ENCODE peak calls at places on chromosomes 6 and 20, in five cellular contexts. One of them, this sample, is unnamed. For H3K36me3 and H3K4me1, the result is how much of the 10 kb centered on the place peaks cover.

GRCh38 chr20:47875302-47876025 is 90.2 kb upstream of the SULF2 start:
- DNase-seq in H1: no peak
- DNase-seq in heart left ventricle: no peak
- DNase-seq in right lobe of liver: no peak
- DNase-seq in transverse colon: no peak
- DNase-seq in this sample: no peak

GRCh38 chr6:34248198-34248726 is 544 bp downstream of the SMIM29 start:
- DNase-seq in heart left ventricle: peak
- DNase-seq in H1: peak
- DNase-seq in transverse colon: peak
- DNase-seq in right lobe of liver: peak
- DNase-seq in this sample: peak

GRCh38 chr20:31496761-31497295 is 17.4 kb upstream of the HM13 start:
- DNase-seq in H1: no peak
- DNase-seq in right lobe of liver: peak
- DNase-seq in heart left ventricle: peak
- DNase-seq in transverse colon: peak
- DNase-seq in this sample: no peak

GRCh38 chr20:49813305-49813974 is 812 bp downstream of the SLC9A8 start:
- DNase-seq in right lobe of liver: no peak
- DNase-seq in heart left ventricle: no peak
- DNase-seq in transverse colon: no peak
- DNase-seq in H1: no peak
- DNase-seq in this sample: no peak

GRCh38 chr6:131762984-131763383 is 44.8 kb upstream of the ENPP1 start:
- DNase-seq in heart left ventricle: no peak
- DNase-seq in transverse colon: no peak
- DNase-seq in right lobe of liver: no peak
- DNase-seq in H1: no peak
- DNase-seq in this sample: no peak

GRCh38 chr6:157405986-157406385 is 25.0 kb downstream of the ZDHHC14 start:
- DNase-seq in H1: no peak
- DNase-seq in heart left ventricle: no peak
- DNase-seq in right lobe of liver: no peak
- DNase-seq in transverse colon: no peak
- DNase-seq in this sample: no peak

GRCh38 chr6:399785-400517 is 8.4 kb downstream of the IRF4 start:
- DNase-seq in transverse colon: no peak
- DNase-seq in right lobe of liver: no peak
- DNase-seq in heart left ventricle: no peak
- DNase-seq in H1: no peak
- DNase-seq in this sample: no peak

GRCh38 chr6:106056060-106056737 is 29.9 kb upstream of the PRDM1 start:
- DNase-seq in right lobe of liver: no peak
- DNase-seq in transverse colon: no peak
- DNase-seq in H1: no peak
- DNase-seq in heart left ventricle: no peak
- DNase-seq in this sample: no peak

GRCh38 chr20:51446656-51447055 is 95.9 kb downstream of the NFATC2 start:
- DNase-seq in transverse colon: peak
- DNase-seq in right lobe of liver: peak
- DNase-seq in heart left ventricle: peak
- DNase-seq in H1: no peak
- DNase-seq in this sample: no peak

GRCh38 chr6:12075067-12075563 is 63.0 kb downstream of the HIVEP1 start:
- DNase-seq in right lobe of liver: no peak
- DNase-seq in heart left ventricle: no peak
- DNase-seq in transverse colon: no peak
- DNase-seq in H1: no peak
- DNase-seq in this sample: no peak

GRCh38 chr20:63064745-63065711 is 58.3 kb upstream of the BHLHE23 start:
- DNase-seq in transverse colon: no peak
- DNase-seq in heart left ventricle: peak
- DNase-seq in right lobe of liver: peak
- DNase-seq in H1: peak
- DNase-seq in this sample: no peak

GRCh38 chr6:74931567-74931966 is 274.3 kb downstream of the COL12A1 start:
- DNase-seq in right lobe of liver: no peak
- DNase-seq in H1: no peak
- DNase-seq in heart left ventricle: no peak
- DNase-seq in transverse colon: no peak
- DNase-seq in this sample: no peak

GRCh38 chr6:3697609-3698008 is 53.9 kb downstream of the PXDC1 start:
- DNase-seq in transverse colon: no peak
- DNase-seq in H1: no peak
- DNase-seq in heart left ventricle: no peak
- DNase-seq in right lobe of liver: no peak
- DNase-seq in this sample: no peak

GRCh38 chr20:19289451-19289850 is 77.0 kb downstream of the SLC24A3 start:
- DNase-seq in right lobe of liver: no peak
- DNase-seq in H1: no peak
- DNase-seq in heart left ventricle: no peak
- DNase-seq in transverse colon: no peak
- DNase-seq in this sample: no peak

GRCh38 chr6:79671605-79672266 is 40.6 kb downstream of the SH3BGRL2 start:
- DNase-seq in right lobe of liver: peak
- DNase-seq in H1: no peak
- DNase-seq in heart left ventricle: no peak
- DNase-seq in transverse colon: peak
- DNase-seq in this sample: peak

GRCh38 chr6:1746919-1747460 is 137.3 kb downstream of the FOXC1 start:
- DNase-seq in right lobe of liver: no peak
- DNase-seq in transverse colon: no peak
- DNase-seq in H1: no peak
- DNase-seq in heart left ventricle: no peak
- DNase-seq in this sample: no peak

GRCh38 chr6:33123732-33124524 is 48.1 kb downstream of the HLA-DPB1 start:
- DNase-seq in right lobe of liver: no peak
- DNase-seq in heart left ventricle: no peak
- DNase-seq in transverse colon: no peak
- DNase-seq in H1: no peak
- DNase-seq in this sample: no peak

GRCh38 chr20:38424404-38424803 is 10.7 kb downstream of the SNHG17 start:
- DNase-seq in transverse colon: no peak
- DNase-seq in heart left ventricle: no peak
- DNase-seq in H1: no peak
- DNase-seq in right lobe of liver: no peak
- DNase-seq in this sample: no peak
- H3K36me3 ChIP-seq in transverse colon: under half
- H3K36me3 ChIP-seq in heart left ventricle: half or more
- H3K36me3 ChIP-seq in H1: half or more
- H3K36me3 ChIP-seq in right lobe of liver: half or more
- H3K36me3 ChIP-seq in this sample: half or more

DNA sequence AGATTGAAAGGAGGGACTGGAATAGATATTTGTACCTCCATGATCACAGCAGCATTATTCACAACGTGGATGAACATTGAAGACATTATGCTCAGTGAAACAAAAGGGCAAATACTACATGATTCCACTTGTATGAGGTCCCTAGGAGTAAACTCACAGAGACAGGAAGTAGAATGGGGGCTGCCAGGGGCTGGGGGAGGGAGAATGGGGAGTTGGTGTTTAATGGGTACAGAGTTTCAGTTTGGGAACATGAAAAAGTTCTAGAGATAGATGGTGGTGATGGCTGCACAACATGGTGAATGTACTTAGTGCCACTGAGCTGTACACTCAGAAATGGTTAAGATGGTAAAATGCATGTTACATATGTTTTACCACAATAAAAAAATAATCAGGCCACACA is 164.3 kb upstream of the RREB1 start:
- DNase-seq in H1: no peak
- DNase-seq in heart left ventricle: no peak
- DNase-seq in right lobe of liver: no peak
- DNase-seq in transverse colon: no peak
- DNase-seq in this sample: no peak
- H3K4me3 ChIP-seq in H1: no peak
- H3K4me3 ChIP-seq in heart left ventricle: no peak
- H3K4me3 ChIP-seq in right lobe of liver: no peak
- H3K4me3 ChIP-seq in transverse colon: no peak
- H3K4me3 ChIP-seq in this sample: no peak

GRCh38 chr20:12744026-12744425 is 264.7 kb upstream of the SPTLC3 start:
- DNase-seq in right lobe of liver: no peak
- DNase-seq in heart left ventricle: no peak
- DNase-seq in H1: no peak
- DNase-seq in transverse colon: no peak
- DNase-seq in this sample: no peak

DNA sequence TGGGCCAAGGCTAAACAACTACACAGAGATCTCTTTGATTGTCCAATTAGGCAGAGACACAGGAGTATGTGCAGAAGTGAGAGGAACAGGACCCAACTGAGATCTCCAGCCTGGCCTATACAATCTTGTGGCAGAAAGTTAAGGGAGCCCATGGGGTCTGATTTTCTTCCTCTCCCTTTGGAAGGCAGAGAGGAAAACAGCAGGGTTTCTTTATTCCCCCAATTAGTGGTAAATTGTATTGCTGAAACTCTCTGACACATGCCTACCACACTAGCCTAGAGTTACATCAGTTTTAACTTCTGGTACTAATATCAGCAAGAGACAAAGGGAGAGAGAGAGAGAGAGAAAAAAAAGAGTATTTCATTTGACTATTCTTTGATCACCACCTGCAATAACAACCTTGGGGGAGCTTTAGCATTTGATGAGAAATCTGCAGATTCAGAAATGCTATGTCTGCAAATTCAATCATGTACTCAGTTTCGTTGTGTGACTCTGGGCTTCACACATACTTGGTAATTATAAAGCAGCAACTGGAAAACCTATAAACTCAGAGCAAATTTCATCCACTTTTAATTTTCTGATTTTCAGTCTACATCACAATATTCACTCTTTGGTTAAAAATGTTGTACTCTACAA is 260.3 kb upstream of the SPTLC3 start:
- DNase-seq in right lobe of liver: no peak
- DNase-seq in H1: no peak
- DNase-seq in transverse colon: no peak
- DNase-seq in heart left ventricle: no peak
- DNase-seq in this sample: no peak
- H3K4me1 ChIP-seq in right lobe of liver: under half
- H3K4me1 ChIP-seq in H1: under half
- H3K4me1 ChIP-seq in transverse colon: under half
- H3K4me1 ChIP-seq in heart left ventricle: under half
- H3K4me1 ChIP-seq in this sample: under half

GRCh38 chr6:44105146-44105545 is 22.1 kb downstream of the MRPL14 start:
- DNase-seq in heart left ventricle: no peak
- DNase-seq in H1: no peak
- DNase-seq in transverse colon: no peak
- DNase-seq in right lobe of liver: no peak
- DNase-seq in this sample: no peak
- H3K36me3 ChIP-seq in heart left ventricle: under half
- H3K36me3 ChIP-seq in H1: under half
- H3K36me3 ChIP-seq in transverse colon: under half
- H3K36me3 ChIP-seq in right lobe of liver: under half
- H3K36me3 ChIP-seq in this sample: under half

DNA sequence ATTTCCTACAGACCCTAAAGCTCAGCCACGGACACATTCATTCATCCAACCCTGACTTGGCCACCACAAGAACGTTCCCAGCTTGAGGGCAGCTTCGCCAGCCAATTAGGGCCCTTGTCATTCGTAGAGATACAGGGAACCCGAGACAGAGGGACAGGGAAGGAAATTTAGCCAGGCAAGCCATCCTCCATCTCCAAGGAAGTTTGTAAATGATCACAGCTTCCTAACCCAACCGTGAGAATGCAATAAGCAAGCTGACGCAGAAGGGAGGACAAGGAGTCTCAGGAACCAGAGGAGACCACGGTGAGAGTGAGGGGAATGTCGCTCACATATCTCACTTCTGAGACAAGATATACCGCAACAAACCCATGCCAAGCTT is 1.4 kb downstream of the TRAM2 start:
- DNase-seq in right lobe of liver: no peak
- DNase-seq in heart left ventricle: no peak
- DNase-seq in transverse colon: no peak
- DNase-seq in H1: no peak
- DNase-seq in this sample: no peak
- H3K4me3 ChIP-seq in right lobe of liver: peak
- H3K4me3 ChIP-seq in heart left ventricle: peak
- H3K4me3 ChIP-seq in transverse colon: no peak
- H3K4me3 ChIP-seq in H1: peak
- H3K4me3 ChIP-seq in this sample: peak